ENCODE peak calls at places on chromosomes 11 and 22, in four cellular contexts. One of them, this sample, is unnamed.
A peak's percentile ranks its signal among the peaks of the same experiment; 100 is the strongest.

GRCh38 chr22:35172452-35172851 is 84.8 kb upstream of the HMGXB4 start:
- DNase-seq in tibial nerve: no peak
- DNase-seq in HepG2: no peak
- DNase-seq in ovary: no peak
- DNase-seq in this sample: no peak

GRCh38 chr11:102760355-102761035 is 19.9 kb downstream of the MMP10 start:
- DNase-seq in tibial nerve: peak; percentile 16
- DNase-seq in HepG2: no peak
- DNase-seq in ovary: no peak
- DNase-seq in this sample: no peak

GRCh38 chr11:111063711-111064110 is 181.8 kb upstream of the POU2AF2 start:
- DNase-seq in tibial nerve: no peak
- DNase-seq in HepG2: no peak
- DNase-seq in ovary: no peak
- DNase-seq in this sample: no peak

GRCh38 chr11:16863382-16863781 is 124.9 kb downstream of the C11orf58 start:
- DNase-seq in tibial nerve: no peak
- DNase-seq in HepG2: no peak
- DNase-seq in ovary: no peak
- DNase-seq in this sample: no peak

GRCh38 chr11:125562430-125562829 is 6.8 kb upstream of the EI24 start:
- DNase-seq in tibial nerve: no peak
- DNase-seq in HepG2: no peak
- DNase-seq in ovary: no peak
- DNase-seq in this sample: no peak

GRCh38 chr11:2687782-2688191 is 12.0 kb downstream of the KCNQ1OT1 start:
- DNase-seq in tibial nerve: no peak
- DNase-seq in HepG2: no peak
- DNase-seq in ovary: peak; percentile 52
- DNase-seq in this sample: no peak

GRCh38 chr11:79896258-79896657 is 455.4 kb upstream of the TENM4 start:
- DNase-seq in tibial nerve: no peak
- DNase-seq in HepG2: no peak
- DNase-seq in ovary: no peak
- DNase-seq in this sample: no peak

GRCh38 chr11:19453893-19454292 is 213.1 kb upstream of the E2F8 start:
- DNase-seq in tibial nerve: peak; percentile 56
- DNase-seq in HepG2: no peak
- DNase-seq in ovary: no peak
- DNase-seq in this sample: no peak

GRCh38 chr11:117143390-117143789 is 697 bp upstream of the PAFAH1B2 start:
- DNase-seq in tibial nerve: no peak
- DNase-seq in HepG2: no peak
- DNase-seq in ovary: peak; percentile 61
- DNase-seq in this sample: peak; percentile 65

GRCh38 chr22:42626431-42626830 is 11.7 kb upstream of the POLDIP3 start:
- DNase-seq in tibial nerve: no peak
- DNase-seq in HepG2: no peak
- DNase-seq in ovary: no peak
- DNase-seq in this sample: no peak

GRCh38 chr11:126355926-126356897 is 726 bp downstream of the ST3GAL4 start:
- DNase-seq in tibial nerve: no peak
- DNase-seq in HepG2: peak; percentile 21
- DNase-seq in ovary: peak; percentile 60
- DNase-seq in this sample: peak; percentile 60

GRCh38 chr11:104165014-104165413 is 1.1 kb upstream of the PDGFD start:
- DNase-seq in tibial nerve: no peak
- DNase-seq in HepG2: no peak
- DNase-seq in ovary: no peak
- DNase-seq in this sample: no peak

GRCh38 chr11:69641681-69642548 is 959 bp downstream of the CCND1 start:
- DNase-seq in tibial nerve: no peak
- DNase-seq in HepG2: no peak
- DNase-seq in ovary: no peak
- DNase-seq in this sample: peak; percentile 86

GRCh38 chr11:7300281-7300680 is 48.6 kb downstream of the SYT9 start:
- DNase-seq in tibial nerve: no peak
- DNase-seq in HepG2: no peak
- DNase-seq in ovary: no peak
- DNase-seq in this sample: no peak

GRCh38 chr11:13354335-13354734 is 76.7 kb downstream of the BMAL1 start:
- DNase-seq in tibial nerve: no peak
- DNase-seq in HepG2: no peak
- DNase-seq in ovary: no peak
- DNase-seq in this sample: no peak

GRCh38 chr11:65530157-65530496 is 5.2 kb downstream of the SCYL1 start:
- DNase-seq in tibial nerve: no peak
- DNase-seq in HepG2: no peak
- DNase-seq in ovary: no peak
- DNase-seq in this sample: no peak

GRCh38 chr11:42171046-42171445 is 711.6 kb upstream of the LRRC4C start:
- DNase-seq in tibial nerve: no peak
- DNase-seq in HepG2: no peak
- DNase-seq in ovary: no peak
- DNase-seq in this sample: no peak

GRCh38 chr22:21100149-21101032 is 54.6 kb downstream of the LRRC74B start:
- DNase-seq in tibial nerve: no peak
- DNase-seq in HepG2: no peak
- DNase-seq in ovary: no peak
- DNase-seq in this sample: no peak

GRCh38 chr22:26550498-26551033 is 38.3 kb upstream of the TFIP11 start:
- DNase-seq in tibial nerve: no peak
- DNase-seq in HepG2: peak; percentile 17
- DNase-seq in ovary: no peak
- DNase-seq in this sample: peak; percentile 83

GRCh38 chr11:1113405-1114201 is 38.9 kb downstream of the MUC2 start:
- DNase-seq in tibial nerve: no peak
- DNase-seq in HepG2: no peak
- DNase-seq in ovary: peak; percentile 6
- DNase-seq in this sample: peak; percentile 64

GRCh38 chr11:126133902-126134301 is 71.2 kb upstream of the CDON start:
- DNase-seq in tibial nerve: no peak
- DNase-seq in HepG2: peak; percentile 84
- DNase-seq in ovary: peak; percentile 14
- DNase-seq in this sample: no peak

GRCh38 chr11:34787348-34787747 is 128.8 kb downstream of the APIP start:
- DNase-seq in tibial nerve: no peak
- DNase-seq in HepG2: no peak
- DNase-seq in ovary: no peak
- DNase-seq in this sample: no peak

GRCh38 chr22:17083811-17084540 is 824 bp upstream of the IL17RA start:
- DNase-seq in tibial nerve: no peak
- DNase-seq in HepG2: no peak
- DNase-seq in ovary: peak; percentile 44
- DNase-seq in this sample: peak; percentile 82

GRCh38 chr11:28878025-28878424 is 769.8 kb downstream of the METTL15 start:
- DNase-seq in tibial nerve: no peak
- DNase-seq in HepG2: no peak
- DNase-seq in ovary: no peak
- DNase-seq in this sample: no peak

GRCh38 chr11:25943777-25944661 is 387.9 kb upstream of the ANO3 start:
- DNase-seq in tibial nerve: no peak
- DNase-seq in HepG2: no peak
- DNase-seq in ovary: no peak
- DNase-seq in this sample: peak; percentile 50

GRCh38 chr11:125935629-125936199 is 10.1 kb upstream of the VSIG10L2 start:
- DNase-seq in tibial nerve: no peak
- DNase-seq in HepG2: no peak
- DNase-seq in ovary: no peak
- DNase-seq in this sample: no peak

GRCh38 chr22:45997077-45997774 is 20.3 kb upstream of the WNT7B start:
- DNase-seq in tibial nerve: peak; percentile 84
- DNase-seq in HepG2: no peak
- DNase-seq in ovary: peak; percentile 91
- DNase-seq in this sample: peak; percentile 85

GRCh38 chr11:46826310-46827044 is 19.6 kb downstream of the CKAP5 start:
- DNase-seq in tibial nerve: peak; percentile 74
- DNase-seq in HepG2: peak; percentile 90
- DNase-seq in ovary: peak; percentile 79
- DNase-seq in this sample: peak; percentile 96

GRCh38 chr11:79173615-79174014 is 267.2 kb downstream of the TENM4 start:
- DNase-seq in tibial nerve: peak; percentile 35
- DNase-seq in HepG2: no peak
- DNase-seq in ovary: peak; percentile 33
- DNase-seq in this sample: no peak

GRCh38 chr22:50563410-50564160 is 866 bp upstream of the SYCE3 start:
- DNase-seq in tibial nerve: no peak
- DNase-seq in HepG2: peak; percentile 34
- DNase-seq in ovary: no peak
- DNase-seq in this sample: peak; percentile 85

GRCh38 chr11:64058494-64058893 is 22.8 kb downstream of the FLRT1 start:
- DNase-seq in tibial nerve: no peak
- DNase-seq in HepG2: no peak
- DNase-seq in ovary: no peak
- DNase-seq in this sample: no peak

GRCh38 chr11:16770016-16770415 is 31.6 kb downstream of the C11orf58 start:
- DNase-seq in tibial nerve: no peak
- DNase-seq in HepG2: no peak
- DNase-seq in ovary: no peak
- DNase-seq in this sample: no peak

GRCh38 chr11:14537134-14537599 is 17.0 kb upstream of the PSMA1 start:
- DNase-seq in tibial nerve: peak; percentile 61
- DNase-seq in HepG2: peak; percentile 20
- DNase-seq in ovary: no peak
- DNase-seq in this sample: no peak

GRCh38 chr11:134037093-134037908 is 31.6 kb upstream of the JAM3 start:
- DNase-seq in tibial nerve: peak; percentile 72
- DNase-seq in HepG2: no peak
- DNase-seq in ovary: peak; percentile 89
- DNase-seq in this sample: peak; percentile 94

GRCh38 chr11:107172996-107173395 is 154.7 kb upstream of the GUCY1A2 start:
- DNase-seq in tibial nerve: no peak
- DNase-seq in HepG2: no peak
- DNase-seq in ovary: no peak
- DNase-seq in this sample: no peak

GRCh38 chr11:36688132-36688531 is 90.1 kb upstream of the RAG2 start:
- DNase-seq in tibial nerve: no peak
- DNase-seq in HepG2: no peak
- DNase-seq in ovary: no peak
- DNase-seq in this sample: no peak

GRCh38 chr11:120302001-120302805 is 22.9 kb upstream of the TLCD5 start:
- DNase-seq in tibial nerve: no peak
- DNase-seq in HepG2: no peak
- DNase-seq in ovary: no peak
- DNase-seq in this sample: no peak

GRCh38 chr11:124277809-124278208 is 21.6 kb downstream of the OR8G5 start:
- DNase-seq in tibial nerve: no peak
- DNase-seq in HepG2: no peak
- DNase-seq in ovary: no peak
- DNase-seq in this sample: no peak

GRCh38 chr11:124277207-124277606 is 21.0 kb downstream of the OR8G5 start:
- DNase-seq in tibial nerve: no peak
- DNase-seq in HepG2: no peak
- DNase-seq in ovary: no peak
- DNase-seq in this sample: no peak

GRCh38 chr11:124274000-124274399 is 17.8 kb downstream of the OR8G5 start:
- DNase-seq in tibial nerve: no peak
- DNase-seq in HepG2: no peak
- DNase-seq in ovary: no peak
- DNase-seq in this sample: no peak

GRCh38 chr11:124278261-124278660 is 22.1 kb downstream of the OR8G5 start:
- DNase-seq in tibial nerve: no peak
- DNase-seq in HepG2: no peak
- DNase-seq in ovary: no peak
- DNase-seq in this sample: no peak

DNA sequence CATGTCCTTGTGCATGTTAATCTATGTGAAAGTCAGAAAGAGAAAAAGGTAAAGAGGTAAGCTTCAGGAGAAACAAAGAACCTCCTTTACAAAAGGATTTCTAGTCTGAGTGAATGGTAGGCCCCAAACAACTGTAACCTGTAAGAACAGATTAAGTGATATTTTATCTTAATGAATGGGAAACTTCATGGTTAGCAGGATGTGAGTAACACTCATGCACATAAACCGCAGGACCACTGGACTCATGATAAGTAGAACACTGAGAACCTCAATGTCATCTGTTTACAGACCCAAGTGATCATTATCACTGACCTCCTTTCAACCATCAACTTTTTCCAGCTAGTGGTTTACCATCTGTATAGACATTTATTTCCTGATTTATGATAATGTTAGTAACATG is 19.9 kb downstream of the OR8G5 start:
- DNase-seq in tibial nerve: no peak
- DNase-seq in HepG2: no peak
- DNase-seq in ovary: no peak
- DNase-seq in this sample: no peak
- TF ChIP-seq EP300 in tibial nerve: no peak
- TF ChIP-seq EP300 in HepG2: no peak
- TF ChIP-seq EP300 in ovary: no peak
- TF ChIP-seq EP300 in this sample: no peak

GRCh38 chr22:23159287-23159622 is 14.0 kb downstream of the RAB36 start:
- DNase-seq in tibial nerve: no peak
- DNase-seq in HepG2: no peak
- DNase-seq in ovary: no peak
- DNase-seq in this sample: no peak
- H3K27me3 ChIP-seq in tibial nerve: no peaks in the 10 kb centered on the region
- H3K27me3 ChIP-seq in HepG2: no peaks in the 10 kb centered on the region
- H3K27me3 ChIP-seq in ovary: no peaks in the 10 kb centered on the region
- H3K27me3 ChIP-seq in this sample: no peaks in the 10 kb centered on the region

GRCh38 chr22:40322818-40323447 is 23.4 kb upstream of the ADSL start:
- DNase-seq in tibial nerve: no peak
- DNase-seq in HepG2: no peak
- DNase-seq in ovary: no peak
- DNase-seq in this sample: no peak

GRCh38 chr22:40324468-40325305 is 21.6 kb upstream of the ADSL start:
- DNase-seq in tibial nerve: no peak
- DNase-seq in HepG2: no peak
- DNase-seq in ovary: no peak
- DNase-seq in this sample: no peak

GRCh38 chr22:40325315-40325714 is 21.0 kb upstream of the ADSL start:
- DNase-seq in tibial nerve: no peak
- DNase-seq in HepG2: no peak
- DNase-seq in ovary: no peak
- DNase-seq in this sample: no peak

GRCh38 chr22:40322061-40322460 is 24.2 kb upstream of the ADSL start:
- DNase-seq in tibial nerve: no peak
- DNase-seq in HepG2: no peak
- DNase-seq in ovary: no peak
- DNase-seq in this sample: no peak

GRCh38 chr22:40323681-40324083 is 22.6 kb upstream of the ADSL start:
- DNase-seq in tibial nerve: no peak
- DNase-seq in HepG2: no peak
- DNase-seq in ovary: no peak
- DNase-seq in this sample: no peak
- H3K4me3 ChIP-seq in tibial nerve: no peak overlapping the region
- H3K4me3 ChIP-seq in HepG2: no peak overlapping the region
- H3K4me3 ChIP-seq in ovary: no peak overlapping the region
- H3K4me3 ChIP-seq in this sample: no peak overlapping the region

DNA sequence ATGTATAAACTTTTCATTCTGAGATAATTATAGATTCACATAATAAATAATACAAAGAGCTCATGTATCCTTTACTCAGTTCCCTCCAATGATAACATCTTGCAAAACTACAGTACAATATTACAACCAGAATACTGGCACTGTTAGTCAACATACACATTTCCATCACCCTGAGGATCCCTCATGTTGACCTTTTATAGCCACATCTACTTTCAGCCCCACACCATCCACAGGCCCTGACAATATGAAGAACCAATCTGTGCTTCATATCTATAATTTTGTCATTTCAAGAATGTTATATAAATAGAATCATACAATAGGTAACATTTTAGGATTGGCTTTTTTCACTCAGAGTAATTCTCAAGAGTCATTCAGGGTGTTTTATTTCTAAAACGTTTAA is 115.5 kb downstream of the MRTFA start:
- DNase-seq in tibial nerve: no peak
- DNase-seq in HepG2: no peak
- DNase-seq in ovary: no peak
- DNase-seq in this sample: no peak
- TF ChIP-seq EP300 in tibial nerve: no peak
- TF ChIP-seq EP300 in HepG2: no peak
- TF ChIP-seq EP300 in ovary: no peak
- TF ChIP-seq EP300 in this sample: no peak